ENCODE peak calls at places on chromosome 19, in five cellular contexts. One of them, this sample, is unnamed.

GRCh38 chr19:50676625-50677197 is 27.5 kb downstream of the C19orf81 start:
- DNase-seq in tibial artery: no peak
- DNase-seq in body of pancreas: no peak
- DNase-seq in PC-3: no peak
- DNase-seq in fibroblast of lung: no peak
- DNase-seq in this sample: no peak

GRCh38 chr19:48308695-48309586 is 16.4 kb upstream of the EMP3 start:
- DNase-seq in PC-3: no peak
- DNase-seq in tibial artery: no peak
- DNase-seq in fibroblast of lung: no peak
- DNase-seq in body of pancreas: no peak
- DNase-seq in this sample: no peak

GRCh38 chr19:1783874-1784273 is 28.2 kb downstream of the ATP8B3 start:
- DNase-seq in body of pancreas: no peak
- DNase-seq in PC-3: no peak
- DNase-seq in fibroblast of lung: no peak
- DNase-seq in tibial artery: no peak
- DNase-seq in this sample: no peak

GRCh38 chr19:52492991-52493470 is 34.4 kb upstream of the ZNF808 start:
- DNase-seq in body of pancreas: peak
- DNase-seq in tibial artery: no peak
- DNase-seq in PC-3: no peak
- DNase-seq in fibroblast of lung: no peak
- DNase-seq in this sample: no peak

GRCh38 chr19:33207040-33207620 is 13.0 kb downstream of the LRP3 start:
- DNase-seq in fibroblast of lung: no peak
- DNase-seq in tibial artery: no peak
- DNase-seq in body of pancreas: no peak
- DNase-seq in PC-3: no peak
- DNase-seq in this sample: no peak

GRCh38 chr19:22797040-22797439 is 13.1 kb upstream of the ZNF99 start:
- DNase-seq in PC-3: no peak
- DNase-seq in fibroblast of lung: no peak
- DNase-seq in body of pancreas: no peak
- DNase-seq in tibial artery: no peak
- DNase-seq in this sample: no peak

GRCh38 chr19:37056776-37057175 is 21.5 kb upstream of the ZNF420 start:
- DNase-seq in PC-3: no peak
- DNase-seq in tibial artery: no peak
- DNase-seq in body of pancreas: no peak
- DNase-seq in fibroblast of lung: no peak
- DNase-seq in this sample: no peak

GRCh38 chr19:32201661-32202060 is 143.7 kb upstream of the ZNF507 start:
- DNase-seq in body of pancreas: no peak
- DNase-seq in PC-3: no peak
- DNase-seq in tibial artery: peak
- DNase-seq in fibroblast of lung: no peak
- DNase-seq in this sample: no peak

GRCh38 chr19:45827459-45828093 is 12.5 kb upstream of the RSPH6A start:
- DNase-seq in body of pancreas: no peak
- DNase-seq in PC-3: no peak
- DNase-seq in tibial artery: no peak
- DNase-seq in fibroblast of lung: no peak
- DNase-seq in this sample: no peak

GRCh38 chr19:39827216-39827615 is 6.7 kb downstream of the DYRK1B start:
- DNase-seq in body of pancreas: no peak
- DNase-seq in PC-3: no peak
- DNase-seq in tibial artery: no peak
- DNase-seq in fibroblast of lung: no peak
- DNase-seq in this sample: no peak

GRCh38 chr19:39325778-39326680 is 5.4 kb upstream of the LRFN1 start:
- DNase-seq in fibroblast of lung: peak
- DNase-seq in PC-3: peak
- DNase-seq in tibial artery: peak
- DNase-seq in body of pancreas: no peak
- DNase-seq in this sample: no peak

GRCh38 chr19:16828990-16829821 is at the start of gene SIN3B:
- DNase-seq in body of pancreas: peak
- DNase-seq in tibial artery: peak
- DNase-seq in fibroblast of lung: peak
- DNase-seq in PC-3: peak
- DNase-seq in this sample: peak

GRCh38 chr19:39397360-39398296 is 6.5 kb downstream of the MED29 start:
- DNase-seq in tibial artery: peak
- DNase-seq in body of pancreas: peak
- DNase-seq in PC-3: peak
- DNase-seq in fibroblast of lung: peak
- DNase-seq in this sample: peak

DNA sequence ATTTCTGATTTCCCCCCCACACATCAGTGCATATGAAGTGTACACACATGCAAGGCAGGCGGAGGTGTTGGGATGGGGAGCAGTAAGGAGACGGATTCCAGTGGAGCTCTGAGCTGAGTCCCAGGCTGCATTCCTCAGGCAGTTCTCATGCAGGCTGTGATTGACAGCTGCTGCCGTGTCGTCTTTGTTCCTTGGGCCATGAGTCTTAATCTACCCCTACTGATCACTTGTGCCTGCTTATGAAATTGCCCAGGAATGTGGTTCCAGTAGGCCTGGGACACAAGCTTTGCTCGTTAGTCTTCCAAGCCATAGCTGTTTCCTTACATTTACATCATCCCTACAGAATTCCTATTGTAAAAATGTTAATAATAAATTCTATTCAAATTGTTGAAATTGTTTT is 1241.9 kb downstream of the UQCRFS1 start:
- DNase-seq in body of pancreas: no peak
- DNase-seq in tibial artery: no peak
- DNase-seq in fibroblast of lung: no peak
- DNase-seq in PC-3: peak
- DNase-seq in this sample: peak
- H3K27ac ChIP-seq in body of pancreas: no peak
- H3K27ac ChIP-seq in tibial artery: no peak
- H3K27ac ChIP-seq in fibroblast of lung: no peak
- H3K27ac ChIP-seq in PC-3: no peak
- H3K27ac ChIP-seq in this sample: no peak

DNA sequence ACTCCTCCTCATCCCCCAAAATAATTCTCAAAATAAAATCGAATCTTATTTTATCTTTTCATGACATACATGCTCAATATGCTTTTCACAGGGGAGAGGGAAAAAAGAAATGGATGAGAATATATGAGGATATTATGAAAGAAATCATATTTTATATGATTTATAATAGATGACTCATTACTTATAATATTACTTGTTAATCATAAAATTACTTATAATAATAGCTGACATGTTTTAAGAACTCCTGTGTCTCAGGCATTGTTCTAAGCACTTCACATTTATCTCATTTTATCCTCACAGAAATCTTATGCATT is 3.0 kb upstream of the CEACAM3 start:
- DNase-seq in tibial artery: no peak
- DNase-seq in PC-3: no peak
- DNase-seq in body of pancreas: no peak
- DNase-seq in fibroblast of lung: no peak
- DNase-seq in this sample: no peak
- TF ChIP-seq CTCF in tibial artery: no peak
- TF ChIP-seq CTCF in PC-3: no peak
- TF ChIP-seq CTCF in body of pancreas: no peak
- TF ChIP-seq CTCF in fibroblast of lung: no peak
- TF ChIP-seq CTCF in this sample: peak

GRCh38 chr19:42086770-42087550 is 11.0 kb downstream of the ZNF574 start:
- DNase-seq in PC-3: no peak
- DNase-seq in tibial artery: no peak
- DNase-seq in body of pancreas: no peak
- DNase-seq in fibroblast of lung: no peak
- DNase-seq in this sample: no peak
- H3K27ac ChIP-seq in PC-3: no peak
- H3K27ac ChIP-seq in tibial artery: no peak
- H3K27ac ChIP-seq in body of pancreas: no peak
- H3K27ac ChIP-seq in fibroblast of lung: no peak
- H3K27ac ChIP-seq in this sample: no peak

DNA sequence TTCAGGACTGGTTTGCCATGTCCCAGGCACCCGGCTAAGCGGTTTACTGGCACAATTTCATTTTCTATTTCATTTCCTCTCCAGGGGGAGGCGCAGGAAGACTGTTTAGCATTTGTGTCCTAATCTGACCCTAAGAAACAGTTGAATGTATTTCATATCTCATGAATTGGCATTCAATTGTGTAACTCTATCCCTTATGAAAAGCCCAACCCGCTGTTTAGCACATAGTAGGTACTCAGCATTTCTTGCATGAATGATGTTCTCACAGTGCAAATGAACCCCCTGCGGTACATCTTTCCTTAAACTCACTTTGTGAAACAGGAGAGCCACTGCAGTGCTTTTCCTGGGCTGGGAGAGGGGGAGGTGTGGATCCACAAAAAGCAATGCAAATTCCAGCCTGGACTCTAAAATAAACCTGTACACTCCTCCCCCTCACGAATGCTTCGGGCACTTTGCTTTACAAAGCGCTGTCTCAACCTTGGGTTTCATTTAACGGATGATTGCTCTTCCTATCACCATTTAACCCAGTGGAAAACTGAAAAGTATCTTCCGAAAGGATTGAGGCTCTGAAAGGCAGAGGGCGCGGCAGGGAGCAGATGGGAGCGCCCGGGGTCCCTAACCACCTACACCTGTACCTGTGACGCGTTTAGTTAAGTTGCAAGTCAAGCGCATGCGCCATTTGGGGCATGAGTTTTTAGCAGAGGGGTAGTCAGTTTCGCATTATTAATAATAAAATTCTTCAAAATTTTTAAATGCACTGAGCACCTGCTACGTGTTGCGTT is 1.2 kb upstream of the EEF2 start:
- DNase-seq in body of pancreas: peak
- DNase-seq in tibial artery: no peak
- DNase-seq in fibroblast of lung: peak
- DNase-seq in PC-3: peak
- DNase-seq in this sample: peak
- TF ChIP-seq CTCF in body of pancreas: peak
- TF ChIP-seq CTCF in tibial artery: peak
- TF ChIP-seq CTCF in fibroblast of lung: peak
- TF ChIP-seq CTCF in PC-3: peak
- TF ChIP-seq CTCF in this sample: peak

GRCh38 chr19:35937345-35938281 is 1.4 kb downstream of the LRFN3 start:
- DNase-seq in body of pancreas: no peak
- DNase-seq in fibroblast of lung: no peak
- DNase-seq in tibial artery: no peak
- DNase-seq in PC-3: no peak
- DNase-seq in this sample: no peak
- H3K27ac ChIP-seq in body of pancreas: no peak
- H3K27ac ChIP-seq in fibroblast of lung: no peak
- H3K27ac ChIP-seq in tibial artery: peak
- H3K27ac ChIP-seq in PC-3: no peak
- H3K27ac ChIP-seq in this sample: peak

DNA sequence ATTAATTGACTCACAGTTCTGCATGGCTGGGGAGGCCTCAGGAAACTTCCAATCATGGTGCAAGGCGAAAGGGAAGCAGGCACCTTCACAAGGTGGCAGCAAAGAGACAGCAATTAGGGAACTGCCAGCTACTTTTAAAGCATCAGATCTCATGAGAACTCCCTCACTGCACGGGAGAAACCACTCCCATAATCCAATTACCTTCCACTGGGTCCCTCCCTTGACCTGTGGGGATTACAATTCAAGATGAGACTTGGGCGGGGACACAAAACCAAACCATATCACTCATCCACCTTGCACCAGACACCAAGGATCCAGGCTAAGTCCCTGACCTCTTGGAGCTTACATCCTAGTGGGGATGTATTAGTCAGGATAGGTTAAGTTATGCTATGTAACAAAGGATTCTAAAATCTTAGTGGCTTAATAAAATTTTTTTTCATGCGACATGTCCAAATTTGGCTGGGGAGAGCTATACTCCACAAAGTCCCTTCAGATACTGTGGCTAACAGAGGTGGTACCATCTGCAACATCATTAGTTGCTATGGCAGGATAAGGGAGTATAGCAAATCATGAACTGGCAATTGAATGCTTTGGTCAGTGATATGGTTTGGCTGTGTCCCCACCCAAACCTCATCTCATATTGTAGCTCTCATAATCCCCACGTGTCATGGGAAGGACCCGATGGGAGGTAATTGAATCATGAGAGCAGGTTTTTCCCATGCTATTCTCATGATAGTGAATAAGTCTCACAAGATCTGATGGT is 8.3 kb upstream of the FAM187B start:
- DNase-seq in PC-3: peak
- DNase-seq in fibroblast of lung: no peak
- DNase-seq in body of pancreas: no peak
- DNase-seq in tibial artery: no peak
- DNase-seq in this sample: no peak
- TF ChIP-seq CTCF in PC-3: no peak
- TF ChIP-seq CTCF in fibroblast of lung: no peak
- TF ChIP-seq CTCF in body of pancreas: no peak
- TF ChIP-seq CTCF in tibial artery: no peak
- TF ChIP-seq CTCF in this sample: no peak

GRCh38 chr19:9862897-9863296 is 27.8 kb downstream of the PIN1 start:
- DNase-seq in PC-3: no peak
- DNase-seq in fibroblast of lung: no peak
- DNase-seq in tibial artery: no peak
- DNase-seq in body of pancreas: no peak
- DNase-seq in this sample: no peak

GRCh38 chr19:9861503-9861902 is 26.4 kb downstream of the PIN1 start:
- DNase-seq in body of pancreas: no peak
- DNase-seq in tibial artery: no peak
- DNase-seq in PC-3: no peak
- DNase-seq in fibroblast of lung: no peak
- DNase-seq in this sample: no peak

GRCh38 chr19:9869008-9869617 is 34.0 kb downstream of the PIN1 start:
- DNase-seq in tibial artery: no peak
- DNase-seq in fibroblast of lung: no peak
- DNase-seq in PC-3: no peak
- DNase-seq in body of pancreas: no peak
- DNase-seq in this sample: no peak

GRCh38 chr19:9863759-9864158 is 28.6 kb downstream of the PIN1 start:
- DNase-seq in fibroblast of lung: no peak
- DNase-seq in PC-3: no peak
- DNase-seq in tibial artery: no peak
- DNase-seq in body of pancreas: no peak
- DNase-seq in this sample: no peak

DNA sequence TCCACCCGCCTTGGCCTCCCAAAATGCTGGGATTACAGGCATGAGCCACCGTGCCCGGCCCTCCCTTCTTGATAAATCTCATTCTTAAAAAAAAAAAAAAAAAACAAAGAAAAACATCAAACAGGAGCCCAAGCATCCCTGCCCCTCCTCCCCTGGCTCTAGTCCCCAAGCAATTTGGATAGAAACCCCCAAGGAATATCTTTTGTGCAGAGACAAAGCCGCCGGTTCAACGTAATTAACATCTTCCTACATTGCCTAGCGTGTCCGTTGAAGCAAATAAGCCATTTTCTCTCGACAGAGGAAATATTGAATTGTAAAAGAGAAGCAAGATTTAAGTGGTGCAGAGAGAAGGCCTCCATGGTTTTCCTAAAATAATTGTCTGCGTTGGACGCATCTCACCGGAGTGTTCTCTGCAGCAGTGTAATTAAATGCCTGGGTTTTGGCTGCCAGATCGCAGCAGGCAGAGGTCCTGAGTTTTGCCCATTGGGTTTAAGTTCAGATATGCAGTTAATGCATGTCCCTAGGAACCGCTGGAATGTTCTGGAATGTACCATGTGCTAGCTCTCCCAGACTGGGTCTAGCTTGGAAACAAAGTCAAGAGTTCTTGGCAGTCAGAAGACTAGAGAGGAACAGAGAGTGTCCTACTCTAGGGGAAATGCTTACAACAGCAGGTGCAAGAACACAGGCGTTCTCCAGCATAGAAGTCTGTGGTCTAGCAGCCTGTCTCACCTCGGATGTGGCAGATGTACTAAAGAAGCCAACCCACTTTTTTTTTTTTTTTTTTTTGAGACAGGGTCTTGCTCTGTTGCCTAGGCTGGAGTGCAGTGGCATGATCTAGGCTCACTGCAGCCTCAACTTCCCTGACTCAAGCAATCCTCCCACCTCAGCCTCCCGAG is 30.9 kb downstream of the PIN1 start:
- DNase-seq in PC-3: no peak
- DNase-seq in tibial artery: no peak
- DNase-seq in body of pancreas: no peak
- DNase-seq in fibroblast of lung: no peak
- DNase-seq in this sample: no peak
- H3K27ac ChIP-seq in PC-3: no peak
- H3K27ac ChIP-seq in tibial artery: no peak
- H3K27ac ChIP-seq in body of pancreas: no peak
- H3K27ac ChIP-seq in fibroblast of lung: no peak
- H3K27ac ChIP-seq in this sample: no peak

This sample was measured in RWPE1.